ENCODE peak calls at places on chromosome 14, in eight cellular contexts. One of them, this sample, is unnamed.
A peak's percentile ranks its signal among the peaks of the same experiment; 100 is the strongest.

GRCh38 chr14:56660677-56661389 is 81.2 kb downstream of the TMEM260 start:
- DNase-seq in ovary: no peak
- DNase-seq in MM.1S: no peak
- DNase-seq in epithelial cell of esophagus: no peak
- DNase-seq in left ventricle myocardium inferior: no peak
- DNase-seq in tibial nerve: no peak
- DNase-seq in breast epithelium: no peak
- DNase-seq in GM23338: peak; percentile 35
- DNase-seq in this sample: no peak

GRCh38 chr14:49512147-49512551 is 74.0 kb downstream of the RPS29 start:
- DNase-seq in ovary: no peak
- DNase-seq in GM23338: no peak
- DNase-seq in MM.1S: no peak
- DNase-seq in left ventricle myocardium inferior: no peak
- DNase-seq in breast epithelium: no peak
- DNase-seq in tibial nerve: no peak
- DNase-seq in epithelial cell of esophagus: peak; percentile 91
- DNase-seq in this sample: no peak

GRCh38 chr14:37591941-37592287 is 3.1 kb downstream of the FOXA1 start:
- DNase-seq in GM23338: no peak
- DNase-seq in epithelial cell of esophagus: peak; percentile 72
- DNase-seq in tibial nerve: no peak
- DNase-seq in ovary: no peak
- DNase-seq in breast epithelium: no peak
- DNase-seq in left ventricle myocardium inferior: no peak
- DNase-seq in MM.1S: no peak
- DNase-seq in this sample: no peak

GRCh38 chr14:95156765-95157194 is 549 bp downstream of the DICER1 start:
- DNase-seq in tibial nerve: no peak
- DNase-seq in MM.1S: peak; percentile 7
- DNase-seq in ovary: peak; percentile 68
- DNase-seq in GM23338: no peak
- DNase-seq in epithelial cell of esophagus: peak; percentile 40
- DNase-seq in left ventricle myocardium inferior: peak; percentile 43
- DNase-seq in breast epithelium: peak; percentile 40
- DNase-seq in this sample: no peak

GRCh38 chr14:101411770-101412169 is 149.5 kb upstream of the DIO3 start:
- DNase-seq in MM.1S: no peak
- DNase-seq in tibial nerve: no peak
- DNase-seq in epithelial cell of esophagus: no peak
- DNase-seq in GM23338: no peak
- DNase-seq in left ventricle myocardium inferior: no peak
- DNase-seq in breast epithelium: no peak
- DNase-seq in ovary: no peak
- DNase-seq in this sample: no peak

GRCh38 chr14:102079700-102079979 is 7.2 kb downstream of the HSP90AA1 start:
- DNase-seq in epithelial cell of esophagus: no peak
- DNase-seq in tibial nerve: no peak
- DNase-seq in GM23338: no peak
- DNase-seq in breast epithelium: no peak
- DNase-seq in ovary: no peak
- DNase-seq in MM.1S: no peak
- DNase-seq in left ventricle myocardium inferior: no peak
- DNase-seq in this sample: no peak

GRCh38 chr14:101355284-101355683 is 206.0 kb upstream of the DIO3 start:
- DNase-seq in epithelial cell of esophagus: no peak
- DNase-seq in MM.1S: no peak
- DNase-seq in left ventricle myocardium inferior: no peak
- DNase-seq in breast epithelium: peak; percentile 4
- DNase-seq in GM23338: no peak
- DNase-seq in tibial nerve: no peak
- DNase-seq in ovary: no peak
- DNase-seq in this sample: no peak

GRCh38 chr14:79605863-79606262 is 605.4 kb downstream of the DIO2 start:
- DNase-seq in GM23338: no peak
- DNase-seq in epithelial cell of esophagus: no peak
- DNase-seq in left ventricle myocardium inferior: no peak
- DNase-seq in MM.1S: no peak
- DNase-seq in tibial nerve: no peak
- DNase-seq in breast epithelium: no peak
- DNase-seq in ovary: no peak
- DNase-seq in this sample: no peak

GRCh38 chr14:34201909-34202622 is 251.2 kb upstream of the EGLN3 start:
- DNase-seq in MM.1S: no peak
- DNase-seq in GM23338: no peak
- DNase-seq in breast epithelium: no peak
- DNase-seq in ovary: no peak
- DNase-seq in tibial nerve: no peak
- DNase-seq in epithelial cell of esophagus: peak; percentile 79
- DNase-seq in left ventricle myocardium inferior: no peak
- DNase-seq in this sample: no peak

GRCh38 chr14:76780058-76780345 is 18.7 kb downstream of the VASH1 start:
- DNase-seq in GM23338: no peak
- DNase-seq in epithelial cell of esophagus: no peak
- DNase-seq in left ventricle myocardium inferior: no peak
- DNase-seq in ovary: no peak
- DNase-seq in breast epithelium: no peak
- DNase-seq in tibial nerve: no peak
- DNase-seq in MM.1S: no peak
- DNase-seq in this sample: no peak

GRCh38 chr14:71212683-71213107 is 305.4 kb downstream of the PCNX1 start:
- DNase-seq in left ventricle myocardium inferior: no peak
- DNase-seq in breast epithelium: no peak
- DNase-seq in GM23338: no peak
- DNase-seq in epithelial cell of esophagus: peak; percentile 68
- DNase-seq in MM.1S: no peak
- DNase-seq in tibial nerve: no peak
- DNase-seq in ovary: no peak
- DNase-seq in this sample: no peak

GRCh38 chr14:105091335-105092123 is 26.3 kb upstream of the GPR132 start:
- DNase-seq in MM.1S: no peak
- DNase-seq in tibial nerve: no peak
- DNase-seq in breast epithelium: peak; percentile 94
- DNase-seq in left ventricle myocardium inferior: peak; percentile 84
- DNase-seq in ovary: peak; percentile 65
- DNase-seq in GM23338: no peak
- DNase-seq in epithelial cell of esophagus: peak; percentile 92
- DNase-seq in this sample: no peak

GRCh38 chr14:100816286-100816949 is 9.5 kb upstream of the MEG3 start:
- DNase-seq in breast epithelium: no peak
- DNase-seq in MM.1S: no peak
- DNase-seq in epithelial cell of esophagus: no peak
- DNase-seq in tibial nerve: no peak
- DNase-seq in GM23338: no peak
- DNase-seq in left ventricle myocardium inferior: no peak
- DNase-seq in ovary: no peak
- DNase-seq in this sample: no peak

GRCh38 chr14:23141706-23142467 is 22.8 kb upstream of the CEBPE start:
- DNase-seq in MM.1S: no peak
- DNase-seq in GM23338: no peak
- DNase-seq in breast epithelium: peak; percentile 93
- DNase-seq in left ventricle myocardium inferior: peak; percentile 79
- DNase-seq in tibial nerve: no peak
- DNase-seq in ovary: peak; percentile 81
- DNase-seq in epithelial cell of esophagus: peak; percentile 59
- DNase-seq in this sample: no peak

GRCh38 chr14:82345149-82345548 is 811.5 kb upstream of the SEL1L start:
- DNase-seq in GM23338: no peak
- DNase-seq in MM.1S: no peak
- DNase-seq in ovary: no peak
- DNase-seq in breast epithelium: no peak
- DNase-seq in tibial nerve: no peak
- DNase-seq in epithelial cell of esophagus: no peak
- DNase-seq in left ventricle myocardium inferior: no peak
- DNase-seq in this sample: no peak

GRCh38 chr14:40656301-40656700 is 950.4 kb upstream of the LRFN5 start:
- DNase-seq in GM23338: no peak
- DNase-seq in breast epithelium: no peak
- DNase-seq in ovary: no peak
- DNase-seq in left ventricle myocardium inferior: no peak
- DNase-seq in MM.1S: no peak
- DNase-seq in tibial nerve: no peak
- DNase-seq in epithelial cell of esophagus: no peak
- DNase-seq in this sample: no peak

GRCh38 chr14:32590157-32590556 is 261.1 kb downstream of the AKAP6 start:
- DNase-seq in tibial nerve: no peak
- DNase-seq in epithelial cell of esophagus: peak; percentile 23
- DNase-seq in MM.1S: no peak
- DNase-seq in left ventricle myocardium inferior: no peak
- DNase-seq in breast epithelium: no peak
- DNase-seq in GM23338: no peak
- DNase-seq in ovary: no peak
- DNase-seq in this sample: no peak

GRCh38 chr14:32584079-32584478 is 255.0 kb downstream of the AKAP6 start:
- DNase-seq in GM23338: no peak
- DNase-seq in MM.1S: no peak
- DNase-seq in breast epithelium: no peak
- DNase-seq in left ventricle myocardium inferior: no peak
- DNase-seq in ovary: no peak
- DNase-seq in epithelial cell of esophagus: peak; percentile 61
- DNase-seq in tibial nerve: no peak
- DNase-seq in this sample: no peak

GRCh38 chr14:32593290-32593942 is 264.3 kb downstream of the AKAP6 start:
- DNase-seq in GM23338: no peak
- DNase-seq in epithelial cell of esophagus: peak; percentile 54
- DNase-seq in ovary: no peak
- DNase-seq in tibial nerve: no peak
- DNase-seq in breast epithelium: no peak
- DNase-seq in MM.1S: no peak
- DNase-seq in left ventricle myocardium inferior: no peak
- DNase-seq in this sample: no peak

DNA sequence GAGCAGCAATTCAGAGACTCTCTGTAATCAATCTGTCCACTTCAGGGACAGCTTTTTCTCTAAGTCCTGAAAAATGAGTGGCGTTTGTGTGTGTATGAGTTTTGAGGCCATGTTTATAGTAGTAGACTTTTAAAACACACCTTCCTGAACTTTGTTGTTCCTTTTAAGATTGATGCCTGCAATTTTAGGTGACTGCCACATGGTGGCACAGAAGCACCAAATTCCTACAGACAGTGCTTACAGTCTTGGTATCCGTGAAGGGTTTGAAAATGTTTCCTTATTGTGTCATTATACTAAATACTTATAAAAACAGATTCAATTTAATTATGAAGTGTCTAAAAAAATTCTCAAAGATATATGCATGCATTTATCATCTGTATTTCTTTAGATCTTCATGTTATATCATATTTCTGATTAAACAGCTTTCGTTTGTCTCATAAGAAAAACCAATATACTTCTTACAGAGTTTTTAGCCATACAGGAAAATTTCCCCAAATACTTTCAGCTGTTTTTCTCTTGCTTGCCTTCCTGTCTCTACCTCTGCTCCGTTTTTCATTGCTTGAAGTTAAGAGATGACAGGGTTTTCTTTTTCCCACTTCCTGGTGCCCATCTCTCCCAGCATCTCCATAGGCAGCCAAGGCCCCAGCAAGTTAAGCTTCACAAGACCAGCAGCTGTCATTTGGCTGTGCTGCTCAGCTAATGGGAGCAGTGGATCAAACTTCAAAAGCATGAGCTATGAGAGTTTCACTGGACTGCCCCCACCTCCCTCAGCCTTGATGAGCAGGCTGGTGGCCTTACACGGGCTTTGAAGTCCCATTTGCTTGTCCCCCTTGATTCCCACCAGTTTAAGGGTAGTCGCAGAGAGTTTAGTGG is 259.6 kb downstream of the AKAP6 start:
- DNase-seq in GM23338: peak; percentile 74
- DNase-seq in left ventricle myocardium inferior: no peak
- DNase-seq in breast epithelium: no peak
- DNase-seq in tibial nerve: no peak
- DNase-seq in ovary: no peak
- DNase-seq in epithelial cell of esophagus: peak; percentile 56
- DNase-seq in MM.1S: peak; percentile 46
- DNase-seq in this sample: no peak
- TF ChIP-seq CTCF in GM23338: peak; percentile 87
- TF ChIP-seq CTCF in left ventricle myocardium inferior: peak; percentile 59
- TF ChIP-seq CTCF in breast epithelium: no peak
- TF ChIP-seq CTCF in tibial nerve: no peak
- TF ChIP-seq CTCF in ovary: no peak
- TF ChIP-seq CTCF in epithelial cell of esophagus: peak; percentile 61
- TF ChIP-seq CTCF in MM.1S: peak; percentile 64
- TF ChIP-seq CTCF in this sample: no peak

GRCh38 chr14:90461425-90461824 is 64.6 kb downstream of the CALM1 start:
- DNase-seq in left ventricle myocardium inferior: no peak
- DNase-seq in GM23338: peak; percentile 48
- DNase-seq in MM.1S: no peak
- DNase-seq in epithelial cell of esophagus: no peak
- DNase-seq in breast epithelium: no peak
- DNase-seq in ovary: no peak
- DNase-seq in tibial nerve: no peak
- DNase-seq in this sample: no peak
- TF ChIP-seq CTCF in left ventricle myocardium inferior: no peak
- TF ChIP-seq CTCF in GM23338: peak; percentile 61
- TF ChIP-seq CTCF in MM.1S: no peak
- TF ChIP-seq CTCF in epithelial cell of esophagus: no peak
- TF ChIP-seq CTCF in breast epithelium: no peak
- TF ChIP-seq CTCF in ovary: no peak
- TF ChIP-seq CTCF in tibial nerve: no peak
- TF ChIP-seq CTCF in this sample: no peak

GRCh38 chr14:92135269-92135668 is 13.5 kb downstream of the CPSF2 start:
- DNase-seq in epithelial cell of esophagus: peak; percentile 47
- DNase-seq in left ventricle myocardium inferior: no peak
- DNase-seq in GM23338: peak; percentile 11
- DNase-seq in ovary: no peak
- DNase-seq in MM.1S: no peak
- DNase-seq in breast epithelium: no peak
- DNase-seq in tibial nerve: no peak
- DNase-seq in this sample: no peak
- TF ChIP-seq CTCF in epithelial cell of esophagus: peak; percentile 43
- TF ChIP-seq CTCF in left ventricle myocardium inferior: peak; percentile 59
- TF ChIP-seq CTCF in GM23338: no peak
- TF ChIP-seq CTCF in ovary: no peak
- TF ChIP-seq CTCF in MM.1S: peak; percentile 36
- TF ChIP-seq CTCF in breast epithelium: peak; percentile 30
- TF ChIP-seq CTCF in tibial nerve: peak; percentile 54
- TF ChIP-seq CTCF in this sample: no peak

DNA sequence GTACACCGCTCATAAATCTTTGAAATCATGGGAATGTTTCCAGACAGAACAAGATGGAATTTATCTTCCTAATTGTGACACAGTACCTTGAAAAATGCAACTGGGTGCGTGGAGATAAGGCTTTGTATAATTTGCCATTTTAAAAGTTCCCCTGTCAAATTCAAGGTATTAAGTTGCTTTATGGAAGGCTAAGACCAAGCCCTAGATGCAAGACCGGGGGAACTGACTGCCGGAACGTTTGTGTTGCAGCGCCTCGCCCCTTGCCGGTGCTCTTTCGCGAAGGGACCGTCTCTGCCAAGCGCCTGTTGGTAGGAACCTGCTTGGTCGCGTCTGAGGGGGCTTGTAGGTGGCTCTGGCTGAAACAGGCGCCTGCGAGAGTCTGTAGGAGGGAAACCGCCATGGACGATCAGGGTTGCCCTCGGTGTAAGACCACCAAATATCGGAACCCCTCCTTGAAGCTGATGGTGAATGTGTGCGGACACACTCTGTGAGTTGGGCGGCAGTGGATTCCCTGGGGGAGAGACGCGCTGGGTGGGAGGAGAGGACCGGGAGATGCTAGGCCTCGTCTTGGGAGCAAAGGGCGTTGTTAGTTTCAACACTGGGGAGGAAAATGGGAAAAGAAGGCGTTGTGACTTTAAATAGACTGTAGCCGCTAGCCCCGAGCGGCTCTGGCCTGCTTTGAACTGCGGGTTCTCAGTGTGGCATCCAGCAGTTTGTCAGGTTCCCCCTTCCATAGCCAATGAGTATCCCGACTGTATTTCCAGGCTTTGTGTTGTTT is at the start of gene MNAT1:
- DNase-seq in epithelial cell of esophagus: peak; percentile 86
- DNase-seq in MM.1S: peak; percentile 63
- DNase-seq in GM23338: peak; percentile 91
- DNase-seq in tibial nerve: peak; percentile 43
- DNase-seq in breast epithelium: peak; percentile 51
- DNase-seq in left ventricle myocardium inferior: peak; percentile 62
- DNase-seq in ovary: peak; percentile 83
- DNase-seq in this sample: no peak
- TF ChIP-seq CTCF in epithelial cell of esophagus: no peak
- TF ChIP-seq CTCF in MM.1S: no peak
- TF ChIP-seq CTCF in GM23338: no peak
- TF ChIP-seq CTCF in tibial nerve: no peak
- TF ChIP-seq CTCF in breast epithelium: peak; percentile 11
- TF ChIP-seq CTCF in left ventricle myocardium inferior: no peak
- TF ChIP-seq CTCF in ovary: no peak
- TF ChIP-seq CTCF in this sample: no peak